ENCODE peak calls at places on chromosomes 1 and 21, in ten cellular contexts. J, I, N, K, H, P, F, T, O and Q are unnamed samples.

GRCh38 chr21:15968911-15969310 is 239.1 kb downstream of the USP25 start:
- DNase-seq in P (no peak), J (no peak), N (no peak), T (no peak), H (no peak), I (no peak), F (no peak), O (no peak), K (no peak), Q (no peak)

GRCh38 chr1:203508463-203508862 is 14.5 kb downstream of the OPTC start:
- DNase-seq in F (no peak), J (no peak), H (no peak), I (no peak), P (no peak), K (no peak), T (no peak), N (no peak), O (peak; percentile 47), Q (no peak)

GRCh38 chr1:71656902-71657301 is 576.1 kb upstream of the ZRANB2 start:
- DNase-seq in T (no peak), J (no peak), H (no peak), N (no peak), O (no peak), P (no peak), K (no peak), F (no peak), I (no peak), Q (no peak)

GRCh38 chr1:30106125-30106524 is 617.3 kb downstream of the MATN1 start:
- DNase-seq in N (peak; percentile 82), K (peak; percentile 81), T (no peak), O (peak; percentile 39), J (no peak), H (peak; percentile 70), F (peak; percentile 16), P (peak; percentile 32), I (peak; percentile 58), Q (no peak)

GRCh38 chr1:226408285-226409184 is 642 bp upstream of the PARP1 start:
- DNase-seq in K (no peak), N (no peak), F (no peak), H (no peak), J (no peak), I (no peak), O (peak; percentile 33), T (no peak), P (no peak), Q (no peak)

GRCh38 chr1:37391181-37391949 is 83.0 kb upstream of the ZC3H12A start:
- DNase-seq in I (no peak), K (peak; percentile 75), O (no peak), T (no peak), H (no peak), J (no peak), N (peak; percentile 52), F (no peak), P (no peak), Q (no peak)

GRCh38 chr1:235336903-235337302 is 8.5 kb downstream of the GGPS1 start:
- DNase-seq in T (no peak), J (no peak), F (no peak), N (no peak), K (no peak), P (no peak), O (no peak), H (no peak), I (no peak), Q (no peak)

GRCh38 chr1:112251766-112252506 is 144.1 kb upstream of the CTTNBP2NL start:
- DNase-seq in F (no peak), J (no peak), P (no peak), K (no peak), T (peak; percentile 63), O (no peak), I (no peak), N (no peak), H (peak; percentile 49), Q (no peak)

GRCh38 chr21:42367379-42368165 is 1.2 kb upstream of the TFF1 start:
- DNase-seq in I (no peak), T (no peak), J (peak; percentile 1), H (no peak), O (no peak), K (no peak), N (no peak), P (peak; percentile 64), F (peak; percentile 37), Q (no peak)